ENCODE peak calls at places on chromosomes 13 and 19, in ten cellular contexts. V is endodermal cell, D is pancreas, E is H1, R is heart right ventricle, T is cardiac muscle cell, Z is colonic mucosa, M is foreskin fibroblast, P is HFFc6, U is fibroblast of villous mesenchyme. N is an unnamed sample.

GRCh38 chr13:59584101-59584500 is 579.6 kb downstream of the DIAPH3 start:
- DNase-seq in U (no peak), D (no peak), Z (no peak), P (no peak), M (no peak), T (no peak), E (no peak), R (no peak), V (no peak), N (no peak)

GRCh38 chr13:94550030-94550738 is 45.8 kb downstream of the TGDS start:
- DNase-seq in D (no peak), Z (no peak), E (no peak), V (no peak), U (peak), M (peak), T (peak), P (peak), R (no peak), N (peak)

GRCh38 chr13:45446181-45446580 is 18.6 kb upstream of the COG3 start:
- DNase-seq in U (peak), T (no peak), R (no peak), V (no peak), Z (no peak), D (no peak), E (no peak), M (peak), P (peak), N (peak)

GRCh38 chr19:16801599-16801998 is 27.6 kb upstream of the SIN3B start:
- DNase-seq in M (peak), P (peak), U (peak), E (no peak), V (no peak), D (no peak), T (peak), Z (no peak), R (no peak), N (peak)

GRCh38 chr19:46239193-46239767 is 9.7 kb downstream of the IGFL1 start:
- DNase-seq in D (no peak), M (no peak), T (no peak), V (no peak), U (no peak), P (no peak), R (no peak), E (no peak), Z (no peak), N (no peak)

GRCh38 chr13:76790519-76791289 is 95.5 kb downstream of the KCTD12 start:
- DNase-seq in T (peak), V (no peak), U (no peak), M (no peak), P (no peak), Z (no peak), R (no peak), E (no peak), D (no peak), N (no peak)

GRCh38 chr19:10776900-10777650 is 58.9 kb downstream of the TMED1 start:
- DNase-seq in V (no peak), T (no peak), Z (no peak), U (no peak), R (no peak), P (no peak), E (no peak), M (no peak), D (no peak), N (no peak)

GRCh38 chr13:49579501-49579900 is 5.9 kb downstream of the RCBTB1 start:
- DNase-seq in D (no peak), P (no peak), Z (no peak), U (no peak), E (no peak), T (no peak), R (no peak), M (no peak), V (no peak), N (no peak)

GRCh38 chr19:2477732-2478191 is 1.8 kb downstream of the GADD45B start:
- DNase-seq in P (peak), M (no peak), V (no peak), D (peak), T (peak), E (no peak), R (no peak), Z (peak), U (peak), N (no peak)

GRCh38 chr13:73449258-73449657 is 390.5 kb downstream of the KLF5 start:
- DNase-seq in U (no peak), T (no peak), R (no peak), P (peak), D (no peak), E (no peak), Z (no peak), M (no peak), V (no peak), N (no peak)

GRCh38 chr19:52896431-52897148 is 845 bp downstream of the ZNF320 start:
- DNase-seq in P (no peak), M (no peak), U (peak), E (peak), T (peak), V (peak), D (peak), R (peak), Z (peak), N (no peak)

GRCh38 chr13:40023608-40024577 is 368.4 kb downstream of the COG6 start:
- DNase-seq in P (no peak), U (peak), E (no peak), M (peak), R (no peak), V (no peak), Z (no peak), T (no peak), D (no peak), N (no peak)

GRCh38 chr13:49472186-49472585 is 23.6 kb upstream of the PHF11 start:
- DNase-seq in T (peak), U (no peak), E (no peak), Z (no peak), M (no peak), V (no peak), P (no peak), R (no peak), D (no peak), N (no peak)

GRCh38 chr13:99860736-99861135 is 110.8 kb downstream of the ZIC5 start:
- DNase-seq in Z (no peak), D (no peak), E (no peak), U (no peak), R (no peak), V (no peak), P (no peak), T (no peak), M (no peak), N (no peak)

GRCh38 chr13:21668665-21669599 is 1.9 kb upstream of the FGF9 start:
- DNase-seq in M (no peak), T (peak), P (no peak), D (no peak), R (no peak), E (peak), U (peak), V (peak), Z (peak), N (no peak)

GRCh38 chr19:372306-372890 is 27.8 kb upstream of the MIER2 start:
- DNase-seq in E (no peak), D (no peak), R (peak), Z (no peak), U (peak), P (no peak), T (peak), M (peak), V (peak), N (peak)

GRCh38 chr19:55097864-55098715 is 19.3 kb downstream of the PPP1R12C start:
- DNase-seq in U (no peak), E (no peak), M (no peak), Z (no peak), P (no peak), R (no peak), V (no peak), D (no peak), T (no peak), N (no peak)

GRCh38 chr19:55096061-55096701 is 20.5 kb downstream of the EPS8L1 start:
- DNase-seq in U (no peak), P (no peak), M (no peak), V (peak), T (no peak), E (peak), D (no peak), R (no peak), Z (no peak), N (no peak)

GRCh38 chr19:55101261-55101660 is 16.2 kb downstream of the PPP1R12C start:
- DNase-seq in P (no peak), Z (no peak), V (no peak), R (no peak), U (no peak), D (no peak), T (no peak), M (no peak), E (no peak), N (no peak)

GRCh38 chr19:55099557-55100506 is 17.6 kb downstream of the PPP1R12C start:
- DNase-seq in Z (no peak), M (no peak), P (no peak), E (peak), R (peak), V (peak), T (no peak), D (peak), U (no peak), N (no peak)

GRCh38 chr19:55098716-55099556 is 18.5 kb downstream of the PPP1R12C start:
- DNase-seq in R (no peak), P (no peak), M (no peak), Z (no peak), D (peak), T (no peak), U (no peak), E (no peak), V (peak), N (no peak)
- TF ChIP-seq CTCF in R (peak), P (peak), M (no peak), Z (no peak), D (no peak), T (no peak), U (no peak), E (peak), V (peak), N (no peak)

GRCh38 chr19:55384576-55385235 is 614 bp upstream of the TMEM238 start:
- DNase-seq in P (no peak), E (peak), T (no peak), V (peak), R (peak), Z (no peak), U (no peak), D (no peak), M (no peak), N (no peak)
- TF ChIP-seq CTCF in P (no peak), E (no peak), T (no peak), V (no peak), R (no peak), Z (no peak), U (no peak), D (no peak), M (no peak), N (no peak)

GRCh38 chr19:18541992-18542935 is 1.1 kb downstream of the FKBP8 start:
- DNase-seq in D (no peak), V (peak), U (no peak), P (no peak), M (no peak), T (no peak), R (no peak), Z (no peak), E (no peak), N (no peak)

GRCh38 chr19:18542936-18543813 is at the start of gene FKBP8:
- DNase-seq in D (peak), U (peak), R (peak), E (peak), M (peak), P (peak), Z (peak), T (peak), V (peak), N (peak)

GRCh38 chr19:18541258-18541991 is 1.9 kb downstream of the FKBP8 start:
- DNase-seq in P (peak), Z (no peak), E (no peak), V (no peak), T (no peak), R (no peak), D (no peak), U (no peak), M (peak), N (no peak)

GRCh38 chr19:18539372-18539771 is 4.0 kb downstream of the FKBP8 start:
- DNase-seq in R (no peak), T (no peak), P (no peak), U (no peak), E (no peak), D (no peak), V (no peak), M (no peak), Z (no peak), N (no peak)

GRCh38 chr19:18543814-18544475 is 572 bp upstream of the FKBP8 start:
- DNase-seq in V (peak), M (peak), D (no peak), P (peak), T (peak), U (peak), Z (peak), R (peak), E (peak), N (no peak)
- TF ChIP-seq CTCF in V (no peak), M (no peak), D (no peak), P (no peak), T (no peak), U (no peak), Z (no peak), R (no peak), E (no peak), N (no peak)

GRCh38 chr19:32677657-32678056 is 2.0 kb downstream of the RGS9BP start:
- DNase-seq in D (no peak), E (no peak), M (no peak), T (no peak), Z (no peak), U (peak), R (no peak), V (peak), P (no peak), N (no peak)
- TF ChIP-seq CTCF in D (no peak), E (no peak), M (no peak), T (no peak), Z (no peak), U (peak), R (peak), V (peak), P (peak), N (no peak)

DNA sequence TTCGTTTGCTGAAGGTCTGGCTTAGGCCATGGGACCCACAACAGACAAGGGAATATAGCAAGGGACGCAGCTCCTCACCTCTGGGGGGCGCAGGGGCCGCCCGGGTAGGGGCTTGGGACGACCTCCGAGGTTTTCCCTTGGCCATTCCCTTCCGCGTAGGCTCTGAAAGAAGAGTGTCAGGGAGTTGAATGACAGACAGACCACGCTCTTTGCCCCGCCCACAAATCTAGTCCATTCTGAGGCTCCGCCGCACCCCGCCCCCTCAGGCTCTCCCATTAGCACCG is 11.4 kb upstream of the ZNF414 start:
- DNase-seq in M (no peak), R (no peak), T (no peak), P (no peak), E (peak), D (no peak), U (no peak), V (no peak), Z (no peak), N (no peak)
- TF ChIP-seq CTCF in M (peak), R (peak), T (peak), P (peak), E (peak), D (no peak), U (peak), V (peak), Z (no peak), N (peak)

N was measured in AG09309.